ENCODE peak calls at places on chromosomes 6 and 20, in five cellular contexts. B is type B pancreatic cell, O is colonic mucosa, T is lower lobe of right lung, J is NCI-H774. C is an unnamed sample.
A peak's percentile ranks its signal among the peaks of the same experiment; 100 is the strongest.

GRCh38 chr6:148345176-148345575 is 2.5 kb downstream of the SASH1 start:
- DNase-seq in T (no peak), J (no peak), O (no peak), B (no peak), C (no peak)

GRCh38 chr6:32947552-32948465 is 5.1 kb downstream of the HLA-DMA start:
- DNase-seq in T (no peak), J (no peak), B (no peak), O (peak; percentile 70), C (no peak)

GRCh38 chr20:20594171-20594530 is 118.3 kb downstream of the RALGAPA2 start:
- DNase-seq in O (no peak), J (no peak), B (no peak), T (no peak), C (no peak)

GRCh38 chr6:29926081-29926794 is 16.1 kb upstream of the HLA-A start:
- DNase-seq in T (no peak), J (no peak), O (peak; percentile 81), B (no peak), C (no peak)

GRCh38 chr20:56715309-56715708 is 86.2 kb downstream of the TFAP2C start:
- DNase-seq in O (no peak), B (no peak), J (no peak), T (no peak), C (no peak)

GRCh38 chr6:116397960-116398359 is 27.2 kb downstream of the DSE start:
- DNase-seq in B (no peak), T (no peak), O (no peak), J (no peak), C (no peak)

GRCh38 chr6:42523158-42523814 is 40.5 kb upstream of the UBR2 start:
- DNase-seq in B (no peak), J (no peak), T (no peak), O (no peak), C (no peak)

GRCh38 chr20:17819395-17820093 is 119.8 kb downstream of the BANF2 start:
- DNase-seq in O (no peak), B (no peak), J (no peak), T (no peak), C (no peak)

GRCh38 chr6:135233676-135234491 is 52.8 kb downstream of the MYB start:
- DNase-seq in T (no peak), B (no peak), J (peak; percentile 44), O (no peak), C (no peak)

GRCh38 chr6:93453956-93454355 is 34.6 kb upstream of the EPHA7 start:
- DNase-seq in J (no peak), T (no peak), B (no peak), O (no peak), C (no peak)

GRCh38 chr6:42899871-42900270 is 16.0 kb upstream of the PTCRA start:
- DNase-seq in B (no peak), J (no peak), T (no peak), O (no peak), C (no peak)

GRCh38 chr6:44307217-44307616 is 5.9 kb downstream of the AARS2 start:
- DNase-seq in B (no peak), T (no peak), J (no peak), O (no peak), C (no peak)

GRCh38 chr6:137589067-137589848 is 95.1 kb upstream of the OLIG3 start:
- DNase-seq in O (peak; percentile 18), T (no peak), J (no peak), B (no peak), C (peak; percentile 56)

GRCh38 chr20:2340136-2340535 is 40.6 kb upstream of the TGM6 start:
- DNase-seq in B (no peak), O (no peak), T (no peak), J (no peak), C (no peak)

GRCh38 chr6:146847426-146847825 is 248.7 kb downstream of the ADGB start:
- DNase-seq in B (no peak), T (no peak), O (no peak), J (no peak), C (no peak)

GRCh38 chr6:63444768-63445167 is 125.0 kb upstream of the LGSN start:
- DNase-seq in J (no peak), O (no peak), B (no peak), T (no peak), C (no peak)